ENCODE peak calls at places on chromosomes 6 and 20, in five cellular contexts. G, Z, X, M and P are unnamed samples.

GRCh38 chr6:149114167-149114566 is 203.3 kb upstream of the TAB2 start:
- DNase-seq in G (no peak), Z (no peak), X (no peak), M (no peak), P (no peak)

GRCh38 chr20:62795023-62795761 is 1.1 kb upstream of the MRGBP start:
- DNase-seq in G (no peak), Z (peak; percentile 53), X (peak; percentile 68), M (peak; percentile 65), P (peak; percentile 79)

GRCh38 chr20:38650010-38650409 is 48.4 kb downstream of the ARHGAP40 start:
- DNase-seq in G (no peak), Z (no peak), X (no peak), M (no peak), P (no peak)

GRCh38 chr20:1619861-1620444 is at the start of gene SIRPB1:
- DNase-seq in G (no peak), Z (peak; percentile 21), X (no peak), M (no peak), P (no peak)

GRCh38 chr6:89007209-89008001 is 44.0 kb upstream of the RNGTT start:
- DNase-seq in G (no peak), Z (no peak), X (no peak), M (no peak), P (no peak)

GRCh38 chr6:130320908-130321307 is 44.9 kb upstream of the TMEM200A start:
- DNase-seq in G (no peak), Z (no peak), X (no peak), M (no peak), P (no peak)

GRCh38 chr6:146423450-146423849 is 120.2 kb upstream of the RAB32 start:
- DNase-seq in G (no peak), Z (no peak), X (no peak), M (no peak), P (no peak)

GRCh38 chr6:5782783-5783567 is 223.8 kb downstream of the NRN1 start:
- DNase-seq in G (no peak), Z (no peak), X (no peak), M (no peak), P (no peak)

GRCh38 chr6:125779924-125780539 is 10.7 kb upstream of the NCOA7 start:
- DNase-seq in G (peak; percentile 81), Z (peak; percentile 92), X (peak; percentile 85), M (peak; percentile 78), P (peak; percentile 83)

GRCh38 chr6:34568341-34568680 is 12.2 kb upstream of the SPDEF start:
- DNase-seq in G (no peak), Z (no peak), X (no peak), M (no peak), P (no peak)

GRCh38 chr6:106309766-106310373 is 15.7 kb downstream of the ATG5 start:
- DNase-seq in G (peak; percentile 27), Z (no peak), X (no peak), M (no peak), P (no peak)

GRCh38 chr20:50464026-50464724 is 46.0 kb upstream of the PTPN1 start:
- DNase-seq in G (no peak), Z (peak; percentile 74), X (peak; percentile 60), M (peak; percentile 82), P (peak; percentile 65)

GRCh38 chr6:163780993-163781392 is 366.5 kb downstream of the QKI start:
- DNase-seq in G (no peak), Z (no peak), X (no peak), M (peak; percentile 45), P (peak; percentile 50)

GRCh38 chr20:33702861-33703260 is 16.7 kb upstream of the E2F1 start:
- DNase-seq in G (no peak), Z (peak; percentile 63), X (no peak), M (no peak), P (no peak)

GRCh38 chr6:79947191-79948173 is at the start of gene ELOVL4:
- DNase-seq in G (peak; percentile 4), Z (peak; percentile 28), X (peak; percentile 26), M (peak; percentile 96), P (peak; percentile 81)

DNA sequence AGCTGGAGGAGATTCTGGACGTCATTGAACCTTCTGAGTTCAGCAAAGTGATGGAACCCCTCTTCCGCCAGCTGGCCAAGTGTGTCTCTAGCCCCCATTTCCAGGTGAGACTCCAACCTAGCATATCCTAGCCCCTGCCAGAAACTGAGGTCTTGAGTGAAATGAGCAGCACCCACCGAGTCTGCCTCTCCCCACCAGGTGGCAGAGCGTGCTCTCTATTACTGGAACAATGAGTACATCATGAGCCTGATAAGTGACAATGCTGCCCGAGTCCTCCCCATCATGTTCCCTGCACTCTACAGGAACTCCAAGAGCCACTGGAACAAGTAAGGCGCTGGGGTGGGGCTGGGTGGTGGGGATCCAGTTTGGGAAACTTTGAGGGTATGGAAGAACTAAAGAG is 4.6 kb downstream of the MEA1 start:
- DNase-seq in G (no peak), Z (peak; percentile 40), X (peak; percentile 33), M (no peak), P (peak; percentile 23)
- TF ChIP-seq CTCF in G (peak; percentile 42), Z (no peak), X (peak; percentile 17), M (peak; percentile 54), P (no peak)

DNA sequence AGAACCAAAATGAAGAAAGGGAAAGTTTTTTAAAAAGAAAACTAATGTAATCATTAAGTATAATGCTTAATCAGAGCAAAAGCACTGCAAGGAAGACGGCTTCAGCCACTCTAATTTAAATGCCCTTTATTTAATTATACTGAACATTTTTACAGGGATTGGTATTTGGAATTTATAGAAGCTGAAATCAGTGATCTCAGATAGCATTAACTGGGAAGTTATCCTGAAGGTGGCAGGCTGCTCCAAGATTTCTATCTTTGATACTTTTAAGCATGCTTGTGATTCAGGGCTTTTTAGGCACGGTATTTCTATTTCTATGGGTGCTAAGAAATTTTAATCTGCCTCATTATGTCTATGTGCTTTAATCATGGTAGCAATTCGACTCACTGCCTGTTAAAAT is 1.3 kb upstream of the NDUFAF4 start:
- DNase-seq in G (no peak), Z (peak; percentile 53), X (no peak), M (no peak), P (no peak)
- TF ChIP-seq CTCF in G (peak; percentile 56), Z (peak; percentile 32), X (no peak), M (peak; percentile 68), P (peak; percentile 30)

DNA sequence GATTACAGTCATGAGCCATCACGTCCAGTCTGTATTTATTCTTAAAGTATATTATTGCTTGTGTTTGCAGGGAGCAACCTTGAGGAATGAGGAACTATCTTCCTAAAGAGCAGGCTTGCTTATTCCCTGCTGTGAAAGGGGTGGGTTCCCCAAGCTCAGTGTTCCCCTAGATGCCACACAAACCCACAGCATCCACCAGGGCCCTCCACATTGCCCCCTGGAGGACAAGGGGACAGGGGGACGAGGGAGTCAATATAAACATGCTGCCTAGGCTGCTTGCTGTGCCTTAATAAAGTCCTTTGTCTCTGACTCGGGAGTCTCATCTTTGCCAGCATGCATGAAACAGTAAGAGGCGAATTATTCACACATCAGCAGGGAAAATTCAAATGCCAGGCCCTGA is 8.0 kb upstream of the IDH3B start:
- DNase-seq in G (no peak), Z (no peak), X (no peak), M (no peak), P (no peak)
- TF ChIP-seq CTCF in G (peak; percentile 13), Z (no peak), X (no peak), M (peak; percentile 65), P (no peak)

GRCh38 chr6:31144970-31145340 is 6.1 kb upstream of the PSORS1C2 start:
- DNase-seq in G (no peak), Z (no peak), X (no peak), M (no peak), P (no peak)

GRCh38 chr6:31143148-31143547 is 4.3 kb upstream of the PSORS1C2 start:
- DNase-seq in G (peak; percentile 46), Z (no peak), X (no peak), M (peak; percentile 92), P (peak; percentile 53)

GRCh38 chr6:31144296-31144969 is 5.6 kb upstream of the PSORS1C2 start:
- DNase-seq in G (no peak), Z (no peak), X (no peak), M (no peak), P (no peak)

GRCh38 chr6:31140643-31141042 is 1.8 kb upstream of the PSORS1C2 start:
- DNase-seq in G (no peak), Z (no peak), X (no peak), M (no peak), P (no peak)

GRCh38 chr6:31142356-31142755 is 3.5 kb upstream of the PSORS1C2 start:
- DNase-seq in G (no peak), Z (no peak), X (no peak), M (no peak), P (peak; percentile 12)
- TF ChIP-seq CTCF in G (no peak), Z (no peak), X (no peak), M (no peak), P (no peak)

DNA sequence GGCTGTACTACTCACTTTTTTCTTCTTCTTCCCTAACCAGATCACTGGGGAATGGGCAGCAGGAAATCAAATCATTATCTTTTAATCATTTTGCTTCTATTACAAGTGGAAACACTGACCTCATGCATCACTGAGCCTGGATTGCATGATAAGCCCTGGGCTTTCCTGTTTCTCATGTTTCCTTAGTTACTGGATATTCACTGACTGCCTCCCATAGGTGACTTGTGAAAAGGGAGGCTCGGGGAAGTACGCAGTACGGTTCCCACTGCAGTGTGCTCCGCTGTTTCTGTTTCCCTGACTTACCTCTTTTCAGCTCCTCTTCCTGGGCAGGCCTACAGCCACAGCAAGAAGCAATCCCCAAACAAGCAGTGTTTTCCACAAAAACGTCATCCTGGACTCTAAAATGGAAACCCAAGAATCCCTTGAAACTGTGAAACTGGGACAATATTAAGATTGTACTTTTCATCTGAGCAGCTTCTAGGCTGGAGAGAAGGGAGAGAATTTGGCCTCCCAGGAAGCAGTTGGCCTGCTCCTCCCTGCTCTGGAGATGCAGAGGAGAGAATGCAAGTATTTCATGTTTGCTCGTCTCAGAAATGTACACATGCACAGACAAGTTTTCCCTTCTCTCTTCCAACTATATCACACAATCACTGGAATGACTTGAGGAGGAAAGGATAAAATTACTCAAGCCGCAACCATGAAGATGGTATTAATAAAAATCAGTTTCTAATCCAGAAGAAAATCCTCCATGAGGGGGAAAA is 13.1 kb downstream of the BTNL2 start:
- DNase-seq in G (no peak), Z (no peak), X (no peak), M (no peak), P (no peak)
- TF ChIP-seq CTCF in G (no peak), Z (no peak), X (no peak), M (no peak), P (no peak)

DNA sequence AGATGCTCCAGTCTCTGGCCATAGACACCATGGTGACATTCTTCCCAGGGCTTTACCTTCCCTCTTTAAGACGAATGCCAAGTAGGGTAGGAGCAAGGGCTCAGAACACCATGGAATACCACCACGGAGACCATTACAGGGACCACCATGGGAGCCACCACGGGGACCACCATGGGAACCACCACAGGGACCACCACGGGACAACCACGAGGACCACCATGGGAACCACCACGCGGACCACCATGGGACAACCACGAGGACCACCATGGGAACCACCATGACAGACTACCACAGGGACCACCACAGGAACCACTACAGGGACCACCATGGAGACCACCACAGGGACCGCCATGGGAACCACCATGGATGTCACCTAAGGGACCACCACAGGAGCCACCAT is 66.9 kb upstream of the MPC1 start:
- DNase-seq in G (no peak), Z (no peak), X (no peak), M (no peak), P (no peak)
- TF ChIP-seq CTCF in G (no peak), Z (no peak), X (no peak), M (no peak), P (no peak)

DNA sequence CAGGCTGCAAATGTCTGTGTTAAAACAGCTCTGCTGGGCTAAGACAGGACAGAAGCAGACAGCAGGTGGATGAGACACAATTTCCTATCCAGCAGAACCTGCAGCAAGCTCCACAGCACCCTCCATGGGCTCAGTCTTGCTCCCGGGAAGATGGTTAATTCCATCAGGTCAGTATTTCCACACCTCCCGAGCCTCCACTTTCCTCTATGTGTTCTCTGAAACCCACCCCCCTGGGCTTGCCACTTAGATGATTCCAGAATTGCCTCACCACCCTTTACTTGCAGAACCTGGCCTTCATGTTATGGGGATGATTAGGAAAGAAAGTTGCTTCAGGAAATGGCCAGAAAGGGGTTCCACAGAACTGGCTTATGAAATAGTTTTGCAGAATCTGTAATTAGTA is 43.8 kb downstream of the ERMARD start:
- DNase-seq in G (no peak), Z (no peak), X (no peak), M (no peak), P (no peak)
- TF ChIP-seq CTCF in G (no peak), Z (no peak), X (no peak), M (no peak), P (no peak)